ENCODE peak calls at places on chromosomes 2 and 18, in ten cellular contexts. O, M, T, G, U, L, N, V, Y and X are unnamed samples. For H3K4me1, the result is how much of the 10 kb centered on the place peaks cover.

GRCh38 chr2:65377556-65378307 is 54.7 kb downstream of the SPRED2 start:
- DNase-seq in O (peak), U (no peak), M (no peak), G (no peak), Y (peak), T (no peak), L (no peak), V (no peak), N (peak), X (no peak)

GRCh38 chr2:109151519-109151918 is 22.5 kb downstream of the SH3RF3 start:
- DNase-seq in T (no peak), V (no peak), Y (no peak), O (no peak), U (no peak), L (no peak), M (no peak), G (no peak), N (no peak), X (no peak)

GRCh38 chr18:77108821-77109692 is 23.5 kb downstream of the MBP start:
- DNase-seq in M (no peak), O (no peak), N (no peak), G (no peak), T (peak), Y (no peak), L (no peak), V (no peak), U (no peak), X (no peak)

GRCh38 chr2:113283704-113284284 is 5.1 kb upstream of the PAX8 start:
- DNase-seq in G (peak), O (peak), L (peak), T (peak), V (peak), U (no peak), Y (no peak), N (peak), M (peak), X (peak)

GRCh38 chr18:9898792-9899549 is 13.2 kb downstream of the TXNDC2 start:
- DNase-seq in Y (peak), M (peak), N (peak), L (no peak), G (no peak), O (peak), V (no peak), T (no peak), U (no peak), X (no peak)

GRCh38 chr2:127326289-127326945 is 32.5 kb upstream of the ERCC3 start:
- DNase-seq in U (no peak), V (no peak), L (no peak), G (no peak), Y (no peak), O (no peak), T (no peak), M (peak), N (peak), X (no peak)

GRCh38 chr2:20496477-20496876 is 49.6 kb downstream of the RHOB start:
- DNase-seq in Y (no peak), N (no peak), L (no peak), T (no peak), M (no peak), O (no peak), V (no peak), U (no peak), G (no peak), X (no peak)

GRCh38 chr2:171958475-171958874 is 36.2 kb downstream of the HAT1 start:
- DNase-seq in V (no peak), M (no peak), O (no peak), Y (no peak), N (peak), L (no peak), G (no peak), T (no peak), U (no peak), X (no peak)

GRCh38 chr2:156333274-156333950 is 891 bp upstream of the NR4A2 start:
- DNase-seq in N (peak), Y (peak), G (no peak), T (no peak), M (no peak), U (no peak), V (no peak), O (no peak), L (no peak), X (peak)

GRCh38 chr18:38698108-38698507 is 1132.5 kb upstream of the CELF4 start:
- DNase-seq in Y (no peak), N (no peak), G (no peak), O (no peak), L (no peak), U (no peak), V (no peak), M (no peak), T (no peak), X (no peak)

GRCh38 chr18:21004721-21005120 is 106.9 kb downstream of the ROCK1 start:
- DNase-seq in V (no peak), M (no peak), N (peak), G (no peak), L (no peak), T (no peak), Y (no peak), U (no peak), O (peak), X (no peak)

GRCh38 chr2:169464508-169465386 is 14.5 kb upstream of the BBS5 start:
- DNase-seq in M (no peak), V (no peak), O (no peak), U (no peak), T (no peak), G (no peak), L (no peak), Y (no peak), N (no peak), X (no peak)

GRCh38 chr18:59343916-59344315 is 15.1 kb downstream of the LMAN1 start:
- DNase-seq in G (no peak), N (no peak), M (no peak), T (no peak), L (no peak), Y (no peak), U (no peak), V (no peak), O (no peak), X (no peak)

GRCh38 chr2:36482576-36483214 is 115.3 kb downstream of the FEZ2 start:
- DNase-seq in U (no peak), Y (no peak), N (no peak), O (peak), M (peak), V (no peak), T (no peak), G (peak), L (no peak), X (no peak)

GRCh38 chr18:63161032-63161727 is 158.4 kb downstream of the BCL2 start:
- DNase-seq in G (no peak), V (no peak), U (no peak), N (no peak), O (no peak), T (no peak), M (no peak), L (no peak), Y (no peak), X (no peak)

GRCh38 chr18:54802686-54803395 is 25.4 kb upstream of the RAB27B start:
- DNase-seq in N (no peak), Y (no peak), O (no peak), G (no peak), U (no peak), L (no peak), M (no peak), T (no peak), V (no peak), X (no peak)

GRCh38 chr18:54949588-54949987 is 9.7 kb downstream of the CCDC68 start:
- DNase-seq in O (no peak), L (no peak), G (no peak), U (no peak), M (no peak), V (no peak), T (no peak), N (no peak), Y (no peak), X (no peak)

GRCh38 chr2:204989877-204990276 is 444.6 kb downstream of the PARD3B start:
- DNase-seq in U (no peak), T (no peak), N (no peak), L (no peak), Y (no peak), V (no peak), M (no peak), G (no peak), O (no peak), X (no peak)

GRCh38 chr18:35463050-35463449 is 34.7 kb downstream of the INO80C start:
- DNase-seq in U (no peak), N (no peak), V (no peak), G (no peak), M (no peak), Y (no peak), O (no peak), T (no peak), L (no peak), X (no peak)

GRCh38 chr18:5975111-5975622 is 79.8 kb upstream of the TMEM200C start:
- DNase-seq in Y (no peak), N (peak), U (no peak), O (no peak), M (no peak), G (no peak), V (no peak), L (no peak), T (no peak), X (no peak)

GRCh38 chr2:212683346-212683745 is 144.7 kb upstream of the ERBB4 start:
- DNase-seq in V (no peak), Y (no peak), T (no peak), M (no peak), L (no peak), O (no peak), G (no peak), U (no peak), N (peak), X (no peak)

GRCh38 chr18:76978616-76979015 is 154.0 kb downstream of the MBP start:
- DNase-seq in N (no peak), G (no peak), M (no peak), V (no peak), T (no peak), O (no peak), Y (no peak), U (peak), L (no peak), X (peak)

GRCh38 chr2:168245074-168245825 is 2.1 kb downstream of the STK39 start:
- DNase-seq in N (no peak), L (no peak), O (no peak), G (no peak), U (no peak), M (no peak), Y (no peak), T (no peak), V (no peak), X (no peak)

GRCh38 chr18:10234281-10234680 is 220.2 kb upstream of the APCDD1 start:
- DNase-seq in O (no peak), U (no peak), M (no peak), V (no peak), Y (no peak), G (no peak), L (no peak), N (peak), T (no peak), X (no peak)

GRCh38 chr2:17300141-17300540 is 218.1 kb downstream of the RAD51AP2 start:
- DNase-seq in O (peak), U (no peak), Y (no peak), L (no peak), M (no peak), T (no peak), N (peak), V (no peak), G (no peak), X (no peak)

GRCh38 chr2:181231886-181232644 is 225.1 kb upstream of the ITGA4 start:
- DNase-seq in L (no peak), U (no peak), Y (no peak), T (no peak), M (no peak), V (no peak), G (no peak), N (no peak), O (no peak), X (no peak)

GRCh38 chr2:176553685-176554106 is 284.5 kb downstream of the MTX2 start:
- DNase-seq in T (peak), U (peak), Y (no peak), G (peak), L (peak), M (no peak), V (peak), N (peak), O (peak), X (peak)

GRCh38 chr2:229445013-229445412 is 173.9 kb upstream of the PID1 start:
- DNase-seq in O (peak), T (peak), L (peak), V (peak), M (peak), U (peak), N (peak), G (peak), Y (no peak), X (no peak)

GRCh38 chr2:97745474-97746172 is 32.2 kb downstream of the ZAP70 start:
- DNase-seq in N (no peak), L (peak), U (no peak), Y (no peak), V (no peak), G (no peak), M (no peak), O (no peak), T (no peak), X (no peak)

GRCh38 chr2:230230087-230230486 is 4.6 kb downstream of the SP140 start:
- DNase-seq in M (peak), G (no peak), T (no peak), N (peak), U (no peak), Y (no peak), O (no peak), V (no peak), L (no peak), X (no peak)

GRCh38 chr2:189506514-189506976 is 65.3 kb downstream of the WDR75 start:
- DNase-seq in T (no peak), U (no peak), O (peak), L (no peak), G (no peak), M (peak), Y (peak), V (peak), N (peak), X (no peak)

GRCh38 chr2:189500456-189501160 is 59.3 kb downstream of the WDR75 start:
- DNase-seq in O (no peak), T (no peak), L (no peak), U (no peak), Y (no peak), G (no peak), N (no peak), V (no peak), M (no peak), X (no peak)

GRCh38 chr2:189504238-189504637 is 63.0 kb downstream of the WDR75 start:
- DNase-seq in Y (no peak), V (no peak), M (no peak), G (no peak), N (no peak), T (no peak), L (no peak), O (no peak), U (no peak), X (no peak)

GRCh38 chr2:189501487-189501886 is 60.2 kb downstream of the WDR75 start:
- DNase-seq in G (no peak), U (no peak), L (no peak), M (no peak), V (no peak), O (no peak), T (no peak), Y (no peak), N (no peak), X (no peak)

GRCh38 chr2:189505412-189505953 is 64.2 kb downstream of the WDR75 start:
- DNase-seq in N (no peak), T (no peak), G (no peak), V (no peak), U (no peak), Y (no peak), O (no peak), L (no peak), M (no peak), X (no peak)
- H3K4me3 ChIP-seq in N (no peak), T (no peak), G (no peak), V (no peak), U (no peak), Y (no peak), O (no peak), L (no peak), M (no peak), X (no peak)

DNA sequence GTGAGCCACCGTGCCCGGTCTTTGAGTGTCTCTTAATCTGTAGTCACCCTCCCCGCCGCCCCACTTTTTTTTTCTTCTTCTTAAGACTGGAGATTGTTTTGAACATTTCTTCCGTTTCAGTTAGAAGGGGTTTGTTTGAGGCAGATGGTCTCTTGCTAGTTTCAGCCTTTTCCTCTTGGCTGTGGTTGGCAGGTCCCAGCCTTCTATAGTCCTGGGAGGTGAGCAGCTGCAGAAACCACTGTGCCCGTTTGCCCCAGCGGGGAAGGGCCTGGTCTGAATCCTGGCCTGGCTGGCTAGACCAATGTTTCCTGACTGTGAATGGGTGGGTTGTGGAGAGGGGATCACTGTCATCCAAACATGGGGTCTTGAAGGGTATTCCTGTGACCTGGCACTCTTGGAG is 30.1 kb upstream of the MCFD2 start:
- DNase-seq in O (no peak), G (no peak), N (no peak), T (no peak), V (no peak), L (no peak), Y (no peak), M (no peak), U (no peak), X (no peak)
- H3K4me1 ChIP-seq in O (under half), G (under half), N (under half), T (under half), V (under half), L (under half), Y (under half), M (under half), U (under half), X (under half)

DNA sequence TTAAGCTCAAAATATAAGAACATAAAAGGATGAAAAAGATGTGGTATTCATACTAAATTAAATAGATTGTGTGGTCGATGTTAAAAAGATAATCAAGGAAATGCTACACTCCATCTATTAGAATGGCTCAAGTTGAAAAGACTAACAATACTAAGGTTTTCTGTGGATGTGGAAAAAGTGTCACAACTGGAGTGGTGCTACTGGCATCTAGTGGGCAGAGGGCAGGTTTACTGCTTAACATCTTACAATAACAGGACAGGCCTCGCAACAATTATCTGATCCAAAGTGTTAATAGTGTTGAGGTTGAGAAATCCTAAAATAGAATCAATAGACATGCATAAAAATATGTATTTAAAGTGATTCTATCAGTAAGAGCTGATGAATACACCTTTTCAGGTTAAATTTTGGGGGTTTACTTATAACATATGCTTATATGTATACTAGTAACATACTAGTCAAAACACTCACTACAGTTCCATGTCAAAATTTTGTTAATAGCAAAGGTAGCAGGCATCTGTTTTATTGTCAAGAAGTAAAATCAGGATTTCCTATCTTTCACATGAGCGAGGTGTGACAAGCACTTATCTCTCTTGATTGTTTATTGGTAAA is 91.5 kb upstream of the TMEFF2 start:
- DNase-seq in M (peak), N (peak), L (no peak), O (peak), U (no peak), V (no peak), Y (no peak), T (no peak), G (no peak), X (no peak)
- TF ChIP-seq CTCF in M (peak), N (peak), L (peak), O (peak), U (no peak), V (no peak), Y (peak), T (no peak), G (no peak), X (no peak)

GRCh38 chr2:61557386-61557785 is 19.2 kb upstream of the XPO1 start:
- DNase-seq in T (no peak), Y (no peak), O (no peak), V (no peak), M (no peak), G (no peak), N (no peak), U (no peak), L (no peak), X (no peak)

GRCh38 chr2:61558160-61558559 is 20.0 kb upstream of the XPO1 start:
- DNase-seq in Y (no peak), O (no peak), T (no peak), N (no peak), U (no peak), G (no peak), V (no peak), L (no peak), M (no peak), X (no peak)

GRCh38 chr2:61566566-61566965 is 28.4 kb upstream of the XPO1 start:
- DNase-seq in L (no peak), V (no peak), G (no peak), T (no peak), N (no peak), O (no peak), U (no peak), M (no peak), Y (no peak), X (no peak)

GRCh38 chr2:61562615-61563014 is 24.5 kb upstream of the XPO1 start:
- DNase-seq in M (no peak), G (no peak), V (no peak), N (no peak), U (no peak), Y (no peak), O (no peak), L (no peak), T (no peak), X (no peak)
- H3K4me3 ChIP-seq in M (no peak), G (no peak), V (no peak), N (no peak), U (no peak), Y (no peak), O (no peak), L (no peak), T (no peak), X (no peak)

GRCh38 chr2:43116988-43117387 is 109.4 kb downstream of the ZFP36L2 start:
- DNase-seq in M (no peak), V (no peak), U (no peak), G (no peak), Y (no peak), O (no peak), N (no peak), L (no peak), T (no peak), X (no peak)

GRCh38 chr2:43117521-43118143 is 108.8 kb downstream of the ZFP36L2 start:
- DNase-seq in T (no peak), Y (no peak), L (no peak), V (no peak), G (no peak), N (no peak), M (no peak), U (no peak), O (no peak), X (no peak)

GRCh38 chr2:43114210-43114609 is 112.2 kb downstream of the ZFP36L2 start:
- DNase-seq in Y (no peak), U (no peak), M (peak), T (no peak), O (no peak), N (peak), G (no peak), V (no peak), L (no peak), X (no peak)

GRCh38 chr2:43119303-43119702 is 107.1 kb downstream of the ZFP36L2 start:
- DNase-seq in G (no peak), Y (no peak), T (no peak), V (no peak), M (no peak), N (no peak), U (no peak), O (no peak), L (no peak), X (no peak)

GRCh38 chr2:43115884-43116283 is 110.5 kb downstream of the ZFP36L2 start:
- DNase-seq in V (no peak), U (no peak), G (no peak), L (no peak), O (no peak), T (no peak), Y (no peak), N (no peak), M (no peak), X (no peak)
- H3K4me1 ChIP-seq in V (under half), U (under half), G (under half), L (under half), O (under half), T (under half), Y (under half), N (under half), M (under half), X (under half)

DNA sequence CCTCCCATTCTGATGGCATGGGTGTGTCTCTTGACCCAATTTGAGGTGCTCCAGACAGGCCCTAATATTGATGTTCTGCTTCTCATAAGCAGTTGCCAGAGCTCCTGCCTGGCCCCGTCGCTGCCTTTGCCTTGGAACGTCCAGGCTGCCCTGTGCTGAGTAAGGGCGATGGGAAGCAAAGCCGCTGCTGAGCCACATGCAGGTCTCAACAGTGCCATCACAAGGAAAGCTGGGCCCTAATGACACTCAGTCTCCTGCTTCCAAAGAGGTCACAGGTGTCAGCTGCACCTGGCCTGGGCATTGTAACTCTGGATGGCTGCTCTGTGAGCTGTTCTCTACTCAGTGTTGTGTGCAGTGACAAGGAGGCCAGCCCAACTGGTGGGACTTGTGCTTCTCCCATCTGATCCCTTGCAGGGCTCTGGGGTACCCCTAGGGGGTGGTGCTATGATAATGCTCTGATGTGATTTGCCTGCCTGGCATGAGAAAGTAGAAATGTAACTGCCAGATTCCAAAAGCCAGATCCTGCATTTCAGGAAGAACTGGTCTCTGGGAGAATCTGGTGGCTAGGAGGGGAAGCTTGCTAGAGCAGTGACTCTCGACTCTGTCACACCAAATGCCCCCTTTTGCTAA is 8.7 kb downstream of the TTC39C start:
- DNase-seq in G (no peak), L (no peak), U (no peak), M (peak), Y (no peak), N (no peak), O (peak), V (no peak), T (no peak), X (no peak)
- TF ChIP-seq CTCF in G (no peak), L (no peak), U (no peak), M (no peak), Y (no peak), N (no peak), O (no peak), V (no peak), T (no peak), X (no peak)

GRCh38 chr2:226800941-226801784 is 1.5 kb upstream of the IRS1 start:
- DNase-seq in N (no peak), V (peak), Y (no peak), U (peak), L (peak), M (peak), G (peak), T (peak), O (peak), X (peak)
- H3K4me3 ChIP-seq in N (peak), V (peak), Y (no peak), U (peak), L (peak), M (peak), G (no peak), T (peak), O (peak), X (no peak)